ENCODE peak calls at places on chromosomes 5 and 9, in six cellular contexts. U, J, H, E, D and N are unnamed samples.

GRCh38 chr9:135480071-135480941 is 724 bp downstream of the PPP1R26 start:
- DNase-seq in U (no peak), J (peak), H (peak), E (peak), D (no peak), N (peak)

GRCh38 chr9:129405089-129405830 is 215.6 kb downstream of the C9orf50 start:
- DNase-seq in U (no peak), J (no peak), H (no peak), E (peak), D (no peak), N (peak)

GRCh38 chr9:93286252-93287188 is 102.6 kb downstream of the WNK2 start:
- DNase-seq in U (peak), J (no peak), H (no peak), E (no peak), D (no peak), N (no peak)

GRCh38 chr5:139458580-139459407 is 3.7 kb downstream of the ECSCR start:
- DNase-seq in U (no peak), J (no peak), H (peak), E (peak), D (no peak), N (peak)

GRCh38 chr5:94778712-94779111 is 160.2 kb downstream of the SLF1 start:
- DNase-seq in U (no peak), J (no peak), H (no peak), E (no peak), D (peak), N (no peak)

GRCh38 chr9:69385474-69386091 is 60.6 kb downstream of the ENTREP1 start:
- DNase-seq in U (peak), J (peak), H (no peak), E (no peak), D (no peak), N (no peak)

GRCh38 chr5:20536813-20537212 is 548.8 kb upstream of the CDH18 start:
- DNase-seq in U (no peak), J (no peak), H (no peak), E (no peak), D (no peak), N (no peak)

GRCh38 chr5:155629597-155629996 is 616.0 kb downstream of the KIF4B start:
- DNase-seq in U (no peak), J (no peak), H (no peak), E (no peak), D (no peak), N (no peak)

GRCh38 chr9:137375321-137376058 is 47.5 kb downstream of the EXD3 start:
- DNase-seq in U (no peak), J (no peak), H (no peak), E (no peak), D (no peak), N (no peak)